ENCODE peak calls at places on chromosomes 13 and 19, in ten cellular contexts. Q, O, L, V, S, E, X, H, C and I are unnamed samples.

GRCh38 chr13:39776439-39776838 is 121.0 kb downstream of the COG6 start:
- DNase-seq in Q (no peak), O (no peak), L (no peak), V (no peak), S (no peak), E (no peak), X (peak), H (peak), C (no peak), I (no peak)

GRCh38 chr19:31113250-31113685 is 236.0 kb downstream of the TSHZ3 start:
- DNase-seq in Q (no peak), O (no peak), L (no peak), V (no peak), S (no peak), E (no peak), X (no peak), H (peak), C (no peak), I (no peak)

GRCh38 chr19:31258211-31259052 is 90.8 kb downstream of the TSHZ3 start:
- DNase-seq in Q (no peak), O (no peak), L (no peak), V (no peak), S (no peak), E (no peak), X (no peak), H (no peak), C (no peak), I (no peak)

GRCh38 chr19:48558018-48558684 is 6.2 kb downstream of the SULT2B1 start:
- DNase-seq in Q (peak), O (no peak), L (no peak), V (no peak), S (no peak), E (no peak), X (peak), H (peak), C (no peak), I (peak)

GRCh38 chr13:30978981-30979956 is 46.8 kb downstream of the TEX26 start:
- DNase-seq in Q (peak), O (no peak), L (peak), V (no peak), S (peak), E (no peak), X (peak), H (no peak), C (peak), I (peak)

GRCh38 chr19:19057720-19058119 is 6.1 kb upstream of the SLC25A42 start:
- DNase-seq in Q (no peak), O (no peak), L (no peak), V (no peak), S (no peak), E (no peak), X (no peak), H (no peak), C (no peak), I (no peak)

GRCh38 chr13:33153421-33154381 is 131.9 kb downstream of the STARD13 start:
- DNase-seq in Q (no peak), O (no peak), L (no peak), V (no peak), S (no peak), E (peak), X (peak), H (peak), C (no peak), I (no peak)

GRCh38 chr13:105255472-105255871 is 1280.0 kb downstream of the EFNB2 start:
- DNase-seq in Q (no peak), O (no peak), L (no peak), V (no peak), S (no peak), E (no peak), X (no peak), H (no peak), C (no peak), I (no peak)

GRCh38 chr13:92838786-92839185 is 387.8 kb upstream of the GPC6 start:
- DNase-seq in Q (no peak), O (no peak), L (no peak), V (no peak), S (no peak), E (no peak), X (peak), H (peak), C (no peak), I (no peak)

GRCh38 chr13:97226013-97226412 is 3.9 kb downstream of the MBNL2 start:
- DNase-seq in Q (no peak), O (no peak), L (no peak), V (no peak), S (no peak), E (no peak), X (no peak), H (no peak), C (no peak), I (peak)

GRCh38 chr19:18789883-18790565 is 1.1 kb downstream of the COMP start:
- DNase-seq in Q (peak), O (no peak), L (no peak), V (no peak), S (no peak), E (no peak), X (peak), H (no peak), C (no peak), I (peak)

GRCh38 chr19:8486661-8487136 is 15.7 kb downstream of the PRAM1 start:
- DNase-seq in Q (no peak), O (no peak), L (no peak), V (no peak), S (no peak), E (no peak), X (no peak), H (no peak), C (no peak), I (no peak)

GRCh38 chr13:25971499-25972145 is 80.2 kb downstream of the SHISA2 start:
- DNase-seq in Q (no peak), O (peak), L (no peak), V (no peak), S (peak), E (no peak), X (no peak), H (no peak), C (no peak), I (no peak)

GRCh38 chr19:49851456-49852259 is 699 bp downstream of the PTOV1 start:
- DNase-seq in Q (peak), O (peak), L (no peak), V (no peak), S (no peak), E (no peak), X (no peak), H (no peak), C (no peak), I (peak)

GRCh38 chr19:38655148-38655824 is 7.8 kb downstream of the ACTN4 start:
- DNase-seq in Q (no peak), O (no peak), L (no peak), V (no peak), S (no peak), E (no peak), X (no peak), H (no peak), C (no peak), I (no peak)

GRCh38 chr19:16569609-16570320 is 2.5 kb downstream of the SLC35E1 start:
- DNase-seq in Q (no peak), O (no peak), L (no peak), V (no peak), S (no peak), E (no peak), X (no peak), H (no peak), C (no peak), I (peak)

GRCh38 chr19:48695743-48696352 is at the start of gene FUT2:
- DNase-seq in Q (peak), O (peak), L (no peak), V (no peak), S (no peak), E (no peak), X (no peak), H (no peak), C (no peak), I (peak)

GRCh38 chr13:40982772-40983171 is 36.3 kb downstream of the ELF1 start:
- DNase-seq in Q (no peak), O (peak), L (peak), V (no peak), S (peak), E (peak), X (peak), H (peak), C (no peak), I (no peak)

GRCh38 chr13:112693831-112694497 is 4.1 kb downstream of the ATP11A start:
- DNase-seq in Q (no peak), O (peak), L (peak), V (no peak), S (no peak), E (peak), X (peak), H (peak), C (no peak), I (peak)

GRCh38 chr13:46983881-46984280 is 87.0 kb upstream of the HTR2A start:
- DNase-seq in Q (no peak), O (no peak), L (peak), V (no peak), S (no peak), E (no peak), X (peak), H (peak), C (no peak), I (no peak)

GRCh38 chr19:29871143-29871542 is 59.4 kb downstream of the CCNE1 start:
- DNase-seq in Q (no peak), O (no peak), L (no peak), V (no peak), S (no peak), E (no peak), X (no peak), H (no peak), C (no peak), I (no peak)

GRCh38 chr13:97226788-97227627 is 4.9 kb downstream of the MBNL2 start:
- DNase-seq in Q (peak), O (no peak), L (peak), V (no peak), S (peak), E (no peak), X (peak), H (no peak), C (no peak), I (peak)

GRCh38 chr19:41356984-41357739 is 3.4 kb upstream of the TGFB1 start:
- DNase-seq in Q (no peak), O (no peak), L (no peak), V (no peak), S (no peak), E (no peak), X (no peak), H (no peak), C (no peak), I (peak)

GRCh38 chr13:64928704-64929499 is 2301.2 kb downstream of the PCDH9 start:
- DNase-seq in Q (peak), O (no peak), L (no peak), V (no peak), S (no peak), E (no peak), X (peak), H (peak), C (no peak), I (no peak)

GRCh38 chr19:42290523-42291436 is 11.2 kb upstream of the PRR19 start:
- DNase-seq in Q (peak), O (no peak), L (peak), V (no peak), S (peak), E (no peak), X (no peak), H (no peak), C (no peak), I (peak)

GRCh38 chr19:40774916-40775631 is at the start of gene MIA:
- DNase-seq in Q (no peak), O (no peak), L (no peak), V (no peak), S (no peak), E (no peak), X (no peak), H (no peak), C (no peak), I (no peak)

GRCh38 chr19:3459965-3460582 is 20.3 kb downstream of the SMIM24 start:
- DNase-seq in Q (no peak), O (no peak), L (no peak), V (no peak), S (no peak), E (no peak), X (no peak), H (no peak), C (no peak), I (no peak)

GRCh38 chr19:49831592-49831991 is 13.5 kb downstream of the MED25 start:
- DNase-seq in Q (no peak), O (no peak), L (peak), V (no peak), S (no peak), E (no peak), X (no peak), H (no peak), C (no peak), I (no peak)

GRCh38 chr13:23789576-23790346 is 99.4 kb downstream of the MIPEP start:
- DNase-seq in Q (no peak), O (no peak), L (no peak), V (no peak), S (no peak), E (no peak), X (peak), H (no peak), C (no peak), I (no peak)

GRCh38 chr19:18097217-18097992 is at the start of gene MAST3:
- DNase-seq in Q (peak), O (peak), L (peak), V (peak), S (peak), E (peak), X (peak), H (peak), C (peak), I (peak)

GRCh38 chr19:43525836-43526771 is 897 bp downstream of the ETHE1 start:
- DNase-seq in Q (no peak), O (no peak), L (peak), V (no peak), S (no peak), E (no peak), X (no peak), H (peak), C (no peak), I (peak)

GRCh38 chr19:38915329-38916321 is 3.6 kb upstream of the CCER2 start:
- DNase-seq in Q (no peak), O (no peak), L (no peak), V (no peak), S (no peak), E (no peak), X (no peak), H (no peak), C (no peak), I (no peak)

GRCh38 chr13:20610006-20610405 is 43.0 kb downstream of the IFT88 start:
- DNase-seq in Q (no peak), O (no peak), L (no peak), V (no peak), S (no peak), E (no peak), X (no peak), H (peak), C (no peak), I (no peak)

GRCh38 chr13:87208636-87209035 is 462.5 kb upstream of the SLITRK5 start:
- DNase-seq in Q (no peak), O (no peak), L (no peak), V (no peak), S (no peak), E (no peak), X (no peak), H (no peak), C (no peak), I (no peak)

GRCh38 chr13:74586839-74587238 is 452.6 kb upstream of the KLF12 start:
- DNase-seq in Q (no peak), O (no peak), L (no peak), V (no peak), S (no peak), E (no peak), X (no peak), H (no peak), C (no peak), I (no peak)

GRCh38 chr19:17784201-17785008 is 10.5 kb upstream of the B3GNT3 start:
- DNase-seq in Q (peak), O (peak), L (peak), V (no peak), S (peak), E (peak), X (peak), H (peak), C (peak), I (peak)